ENCODE peak calls at places on chromosomes 2 and 18, in five cellular contexts. One of them, this sample, is unnamed.

GRCh38 chr2:239881561-239882320 is 143.4 kb downstream of the NDUFA10 start:
- DNase-seq in aorta: peak
- DNase-seq in IMR-90: no peak
- DNase-seq in A549: no peak
- DNase-seq in ovary: no peak
- DNase-seq in this sample: no peak

GRCh38 chr2:54671010-54671409 is 52.5 kb upstream of the EML6 start:
- DNase-seq in ovary: no peak
- DNase-seq in A549: no peak
- DNase-seq in aorta: no peak
- DNase-seq in IMR-90: no peak
- DNase-seq in this sample: no peak

GRCh38 chr2:153939124-153939796 is 67.5 kb downstream of the GALNT13 start:
- DNase-seq in aorta: no peak
- DNase-seq in A549: peak
- DNase-seq in ovary: no peak
- DNase-seq in IMR-90: no peak
- DNase-seq in this sample: no peak

GRCh38 chr2:238434846-238435751 is 8.4 kb downstream of the ASB1 start:
- DNase-seq in aorta: no peak
- DNase-seq in ovary: no peak
- DNase-seq in A549: no peak
- DNase-seq in IMR-90: no peak
- DNase-seq in this sample: no peak

GRCh38 chr18:23226930-23227728 is 91.8 kb downstream of the CABLES1 start:
- DNase-seq in IMR-90: peak
- DNase-seq in ovary: peak
- DNase-seq in aorta: peak
- DNase-seq in A549: no peak
- DNase-seq in this sample: no peak

GRCh38 chr2:112768432-112768831 is 4.0 kb upstream of the CKAP2L start:
- DNase-seq in ovary: no peak
- DNase-seq in IMR-90: peak
- DNase-seq in A549: peak
- DNase-seq in aorta: no peak
- DNase-seq in this sample: no peak

GRCh38 chr2:61287254-61287653 is 125.3 kb downstream of the C2orf74 start:
- DNase-seq in IMR-90: no peak
- DNase-seq in A549: no peak
- DNase-seq in aorta: no peak
- DNase-seq in ovary: no peak
- DNase-seq in this sample: no peak

GRCh38 chr18:30992231-30992630 is 50.3 kb downstream of the DSC3 start:
- DNase-seq in aorta: no peak
- DNase-seq in ovary: no peak
- DNase-seq in A549: no peak
- DNase-seq in IMR-90: no peak
- DNase-seq in this sample: no peak

GRCh38 chr2:199310654-199311275 is 147.0 kb downstream of the SATB2 start:
- DNase-seq in aorta: no peak
- DNase-seq in ovary: no peak
- DNase-seq in A549: no peak
- DNase-seq in IMR-90: no peak
- DNase-seq in this sample: no peak

GRCh38 chr2:128414946-128415767 is 96.5 kb upstream of the HS6ST1 start:
- DNase-seq in aorta: no peak
- DNase-seq in A549: no peak
- DNase-seq in ovary: no peak
- DNase-seq in IMR-90: no peak
- DNase-seq in this sample: peak

GRCh38 chr2:46378616-46379015 is 81.4 kb downstream of the EPAS1 start:
- DNase-seq in aorta: no peak
- DNase-seq in A549: no peak
- DNase-seq in ovary: no peak
- DNase-seq in IMR-90: no peak
- DNase-seq in this sample: no peak

GRCh38 chr18:5646739-5647138 is 102.9 kb upstream of the EPB41L3 start:
- DNase-seq in IMR-90: no peak
- DNase-seq in A549: no peak
- DNase-seq in ovary: no peak
- DNase-seq in aorta: no peak
- DNase-seq in this sample: no peak

GRCh38 chr2:134120160-134120717 is 133.6 kb upstream of the MGAT5 start:
- DNase-seq in aorta: peak
- DNase-seq in ovary: peak
- DNase-seq in IMR-90: no peak
- DNase-seq in A549: no peak
- DNase-seq in this sample: peak

GRCh38 chr2:118909191-118909590 is 32.8 kb upstream of the MARCO start:
- DNase-seq in aorta: no peak
- DNase-seq in A549: no peak
- DNase-seq in IMR-90: no peak
- DNase-seq in ovary: no peak
- DNase-seq in this sample: no peak

GRCh38 chr18:3716116-3716660 is 266.2 kb downstream of the TGIF1 start:
- DNase-seq in A549: no peak
- DNase-seq in IMR-90: no peak
- DNase-seq in aorta: no peak
- DNase-seq in ovary: no peak
- DNase-seq in this sample: no peak

GRCh38 chr2:58497189-58497588 is 256.1 kb upstream of the FANCL start:
- DNase-seq in ovary: no peak
- DNase-seq in IMR-90: no peak
- DNase-seq in A549: no peak
- DNase-seq in aorta: no peak
- DNase-seq in this sample: no peak

GRCh38 chr2:120405769-120406119 is 59.8 kb downstream of the INHBB start:
- DNase-seq in aorta: no peak
- DNase-seq in A549: no peak
- DNase-seq in IMR-90: no peak
- DNase-seq in ovary: no peak
- DNase-seq in this sample: no peak

GRCh38 chr2:224650815-224651439 is 65.2 kb downstream of the CCDC195 start:
- DNase-seq in ovary: no peak
- DNase-seq in A549: peak
- DNase-seq in aorta: no peak
- DNase-seq in IMR-90: peak
- DNase-seq in this sample: no peak

GRCh38 chr2:220856486-220856885 is 715.6 kb downstream of the EPHA4 start:
- DNase-seq in IMR-90: no peak
- DNase-seq in aorta: no peak
- DNase-seq in ovary: no peak
- DNase-seq in A549: no peak
- DNase-seq in this sample: no peak

GRCh38 chr2:26292646-26293045 is 47.9 kb downstream of the HADHB start:
- DNase-seq in aorta: no peak
- DNase-seq in IMR-90: peak
- DNase-seq in ovary: no peak
- DNase-seq in A549: no peak
- DNase-seq in this sample: no peak

GRCh38 chr2:203583696-203584095 is 48.6 kb upstream of the RAPH1 start:
- DNase-seq in IMR-90: peak
- DNase-seq in ovary: no peak
- DNase-seq in aorta: peak
- DNase-seq in A549: peak
- DNase-seq in this sample: no peak

GRCh38 chr2:240327566-240327965 is 107.9 kb upstream of the GPC1 start:
- DNase-seq in A549: no peak
- DNase-seq in ovary: no peak
- DNase-seq in aorta: no peak
- DNase-seq in IMR-90: no peak
- DNase-seq in this sample: no peak

GRCh38 chr2:62099050-62099449 is 96.9 kb upstream of the B3GNT2 start:
- DNase-seq in IMR-90: no peak
- DNase-seq in ovary: no peak
- DNase-seq in A549: no peak
- DNase-seq in aorta: no peak
- DNase-seq in this sample: no peak

GRCh38 chr2:165576409-165576808 is 106.9 kb downstream of the CSRNP3 start:
- DNase-seq in A549: no peak
- DNase-seq in aorta: no peak
- DNase-seq in ovary: no peak
- DNase-seq in IMR-90: no peak
- DNase-seq in this sample: no peak

GRCh38 chr2:82139979-82140611 is 1835.5 kb upstream of the LRRTM1 start:
- DNase-seq in ovary: no peak
- DNase-seq in IMR-90: no peak
- DNase-seq in A549: no peak
- DNase-seq in aorta: no peak
- DNase-seq in this sample: no peak

GRCh38 chr2:161090401-161090800 is 69.8 kb upstream of the TANK start:
- DNase-seq in ovary: no peak
- DNase-seq in IMR-90: peak
- DNase-seq in aorta: peak
- DNase-seq in A549: no peak
- DNase-seq in this sample: peak

GRCh38 chr18:35616664-35617423 is 35.3 kb downstream of the GALNT1 start:
- DNase-seq in A549: peak
- DNase-seq in aorta: peak
- DNase-seq in ovary: no peak
- DNase-seq in IMR-90: peak
- DNase-seq in this sample: peak
- H3K27ac ChIP-seq in A549: peak
- H3K27ac ChIP-seq in aorta: no peak
- H3K27ac ChIP-seq in ovary: no peak
- H3K27ac ChIP-seq in IMR-90: no peak
- H3K27ac ChIP-seq in this sample: peak

GRCh38 chr2:8537572-8538155 is 144.2 kb upstream of the ID2 start:
- DNase-seq in ovary: no peak
- DNase-seq in aorta: no peak
- DNase-seq in IMR-90: no peak
- DNase-seq in A549: no peak
- DNase-seq in this sample: peak
- H3K27ac ChIP-seq in ovary: peak
- H3K27ac ChIP-seq in aorta: no peak
- H3K27ac ChIP-seq in IMR-90: no peak
- H3K27ac ChIP-seq in A549: no peak
- H3K27ac ChIP-seq in this sample: no peak

DNA sequence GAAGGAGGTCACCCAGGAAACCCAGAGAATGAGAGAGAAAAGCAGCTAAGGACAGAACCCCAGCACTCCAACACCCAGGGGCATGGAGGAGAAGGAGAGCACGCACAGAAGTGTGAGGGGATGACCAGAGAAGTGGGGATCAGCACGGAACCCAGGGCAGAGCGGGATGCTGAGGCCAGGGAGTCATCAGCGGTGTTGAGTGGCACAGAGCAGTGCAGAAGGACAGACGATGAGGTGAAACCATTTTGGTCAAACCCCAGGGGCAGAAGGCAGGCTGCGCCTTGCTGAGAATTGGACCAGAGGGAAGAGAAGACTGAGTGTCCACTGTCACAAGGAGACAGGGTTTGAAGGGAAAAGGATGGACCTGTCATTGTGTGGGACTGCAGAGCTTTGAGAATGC is 23.4 kb upstream of the ASB18 start:
- DNase-seq in ovary: no peak
- DNase-seq in A549: no peak
- DNase-seq in IMR-90: no peak
- DNase-seq in aorta: no peak
- DNase-seq in this sample: no peak
- H3K27ac ChIP-seq in ovary: no peak
- H3K27ac ChIP-seq in A549: no peak
- H3K27ac ChIP-seq in IMR-90: no peak
- H3K27ac ChIP-seq in aorta: no peak
- H3K27ac ChIP-seq in this sample: no peak

GRCh38 chr18:57809190-57809589 is 6.1 kb upstream of the ATP8B1 start:
- DNase-seq in A549: no peak
- DNase-seq in ovary: no peak
- DNase-seq in IMR-90: no peak
- DNase-seq in aorta: no peak
- DNase-seq in this sample: no peak

GRCh38 chr18:57806891-57807280 is 3.8 kb upstream of the ATP8B1 start:
- DNase-seq in ovary: no peak
- DNase-seq in IMR-90: peak
- DNase-seq in aorta: peak
- DNase-seq in A549: peak
- DNase-seq in this sample: no peak

GRCh38 chr18:57805117-57805516 is 2.0 kb upstream of the ATP8B1 start:
- DNase-seq in IMR-90: no peak
- DNase-seq in aorta: no peak
- DNase-seq in A549: no peak
- DNase-seq in ovary: no peak
- DNase-seq in this sample: no peak

GRCh38 chr18:57806201-57806890 is 3.2 kb upstream of the ATP8B1 start:
- DNase-seq in IMR-90: no peak
- DNase-seq in A549: no peak
- DNase-seq in ovary: no peak
- DNase-seq in aorta: no peak
- DNase-seq in this sample: no peak

GRCh38 chr18:57807336-57808117 is 4.4 kb upstream of the ATP8B1 start:
- DNase-seq in IMR-90: peak
- DNase-seq in ovary: no peak
- DNase-seq in aorta: no peak
- DNase-seq in A549: no peak
- DNase-seq in this sample: no peak
- H3K27ac ChIP-seq in IMR-90: peak
- H3K27ac ChIP-seq in ovary: no peak
- H3K27ac ChIP-seq in aorta: peak
- H3K27ac ChIP-seq in A549: peak
- H3K27ac ChIP-seq in this sample: peak

This sample was measured in spleen.